ENCODE peak calls at places on chromosomes 4 and X, in four cellular contexts. S is right atrium auricular region, H is cardiac muscle cell, L is mucosa of descending colon. C is an unnamed sample.

GRCh38 chrX:5586726-5587125 is 641.9 kb downstream of the NLGN4X start:
- DNase-seq in L (no peak), H (no peak), S (no peak), C (no peak)

GRCh38 chr4:183492791-183493221 is 12.1 kb upstream of the ING2 start:
- DNase-seq in S (no peak), L (no peak), H (no peak), C (no peak)

GRCh38 chrX:129980043-129980442 is 2.4 kb upstream of the BCORL1 start:
- DNase-seq in H (peak), L (peak), S (no peak), C (no peak)

GRCh38 chr4:117327491-117327890 is 242.1 kb upstream of the TRAM1L1 start:
- DNase-seq in S (no peak), L (no peak), H (no peak), C (no peak)

GRCh38 chr4:163988921-163989320 is 494.4 kb downstream of the TMA16 start:
- DNase-seq in H (no peak), L (no peak), S (no peak), C (no peak)

GRCh38 chr4:138749303-138749702 is 266.3 kb upstream of the NOCT start:
- DNase-seq in S (no peak), L (no peak), H (peak), C (no peak)

GRCh38 chrX:145843196-145843595 is 25.6 kb downstream of the SLITRK2 start:
- DNase-seq in S (no peak), H (peak), L (no peak), C (no peak)

GRCh38 chr4:1900087-1900433 is 28.9 kb downstream of the NSD2 start:
- DNase-seq in H (peak), S (no peak), L (no peak), C (no peak)

GRCh38 chr4:27714073-27714472 is 853.4 kb downstream of the STIM2 start:
- DNase-seq in S (no peak), L (no peak), H (no peak), C (no peak)

GRCh38 chrX:17046478-17047097 is 100.1 kb downstream of the REPS2 start:
- DNase-seq in S (no peak), L (peak), H (peak), C (peak)

GRCh38 chrX:9392445-9392844 is 72.4 kb upstream of the TBL1X start:
- DNase-seq in H (no peak), S (no peak), L (no peak), C (no peak)

GRCh38 chrX:102833136-102833535 is 103.9 kb upstream of the RAB40AL start:
- DNase-seq in H (no peak), S (no peak), L (no peak), C (no peak)

GRCh38 chrX:112819013-112819635 is 21.5 kb downstream of the AMOT start:
- DNase-seq in H (no peak), L (no peak), S (no peak), C (no peak)

GRCh38 chr4:158782539-158783360 is 13.9 kb downstream of the FNIP2 start:
- DNase-seq in S (no peak), L (no peak), H (peak), C (no peak)

GRCh38 chr4:113835005-113835404 is 73.5 kb upstream of the CAMK2D start:
- DNase-seq in L (no peak), H (no peak), S (no peak), C (no peak)

GRCh38 chr4:1113311-1114009 is at the start of gene RNF212:
- DNase-seq in L (peak), S (no peak), H (peak), C (no peak)

GRCh38 chr4:169861592-169861991 is 103.8 kb upstream of the HPF1 start:
- DNase-seq in H (no peak), L (no peak), S (no peak), C (no peak)

GRCh38 chr4:20251061-20251795 is 477 bp upstream of the SLIT2 start:
- DNase-seq in S (no peak), L (no peak), H (no peak), C (no peak)

GRCh38 chrX:97529801-97530200 is 646.1 kb downstream of the RPA4 start:
- DNase-seq in S (no peak), L (no peak), H (no peak), C (no peak)

GRCh38 chrX:39955621-39956020 is 142.1 kb downstream of the BCOR start:
- DNase-seq in S (no peak), L (no peak), H (no peak), C (no peak)

GRCh38 chr4:140052050-140052449 is 101.9 kb downstream of the MAML3 start:
- DNase-seq in L (peak), H (no peak), S (no peak), C (no peak)

GRCh38 chr4:18882468-18882867 is 860.9 kb upstream of the LCORL start:
- DNase-seq in L (no peak), H (peak), S (no peak), C (no peak)

GRCh38 chr4:73855406-73855805 is 2.3 kb downstream of the PF4V1 start:
- DNase-seq in L (no peak), S (no peak), H (no peak), C (no peak)

GRCh38 chrX:28586291-28586690 is 955 bp upstream of the IL1RAPL1 start:
- DNase-seq in S (no peak), H (peak), L (no peak), C (no peak)

GRCh38 chr4:2489081-2489805 is 20.3 kb downstream of the RNF4 start:
- DNase-seq in H (no peak), L (no peak), S (no peak), C (no peak)

GRCh38 chr4:95732061-95732460 is 107.8 kb upstream of the PDHA2 start:
- DNase-seq in H (no peak), L (no peak), S (no peak), C (no peak)

GRCh38 chr4:7806080-7806630 is 133.5 kb downstream of the AFAP1 start:
- DNase-seq in S (peak), L (no peak), H (peak), C (no peak)

GRCh38 chr4:180456928-180457327 is 1786.3 kb upstream of the TENM3 start:
- DNase-seq in L (no peak), S (no peak), H (no peak), C (no peak)

GRCh38 chr4:54427826-54428225 is 198.7 kb downstream of the PDGFRA start:
- DNase-seq in H (no peak), L (no peak), S (no peak), C (no peak)

GRCh38 chr4:54428940-54429339 is 199.8 kb downstream of the PDGFRA start:
- DNase-seq in L (no peak), H (no peak), S (no peak), C (no peak)

GRCh38 chr4:54433686-54434085 is 204.6 kb downstream of the PDGFRA start:
- DNase-seq in L (no peak), S (no peak), H (no peak), C (no peak)
- TF ChIP-seq CTCF in L (no peak), S (no peak), H (peak), C (no peak)

GRCh38 chrX:128106630-128107029 is 54.4 kb upstream of the ACTRT1 start:
- DNase-seq in S (no peak), H (peak), L (no peak), C (no peak)
- TF ChIP-seq CTCF in S (no peak), H (no peak), L (no peak), C (peak)

GRCh38 chr4:76984788-76985211 is 35.2 kb downstream of the SEPTIN11 start:
- DNase-seq in L (no peak), H (peak), S (peak), C (no peak)

GRCh38 chr4:76984127-76984526 is 34.6 kb downstream of the SEPTIN11 start:
- DNase-seq in S (no peak), H (no peak), L (no peak), C (no peak)

GRCh38 chr4:76989391-76990061 is 40.0 kb downstream of the SEPTIN11 start:
- DNase-seq in H (no peak), S (no peak), L (peak), C (no peak)

GRCh38 chr4:76987685-76988084 is 38.1 kb downstream of the SEPTIN11 start:
- DNase-seq in S (no peak), L (no peak), H (no peak), C (no peak)

DNA sequence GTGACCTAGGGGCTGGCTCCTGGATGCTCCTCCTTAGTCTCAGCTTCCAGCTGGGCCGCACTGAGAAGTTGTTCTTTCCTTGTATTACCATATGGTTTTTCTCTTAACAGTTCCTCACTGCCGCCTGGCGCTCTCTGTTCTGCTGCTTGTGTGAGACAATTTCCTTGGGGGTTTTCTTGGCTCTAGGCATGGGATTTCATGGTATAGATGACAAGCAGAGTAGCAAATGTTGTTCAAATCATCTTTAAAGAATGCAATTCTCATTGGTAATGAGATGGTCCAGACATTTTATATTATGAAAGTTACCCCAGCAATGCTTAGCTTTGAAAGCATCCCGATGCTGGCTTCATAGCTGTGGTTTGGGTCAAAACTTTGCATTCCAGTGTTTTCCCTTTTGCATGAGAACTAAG is 37.6 kb downstream of the SEPTIN11 start:
- DNase-seq in S (no peak), H (no peak), L (no peak), C (no peak)
- TF ChIP-seq CTCF in S (no peak), H (no peak), L (no peak), C (no peak)

DNA sequence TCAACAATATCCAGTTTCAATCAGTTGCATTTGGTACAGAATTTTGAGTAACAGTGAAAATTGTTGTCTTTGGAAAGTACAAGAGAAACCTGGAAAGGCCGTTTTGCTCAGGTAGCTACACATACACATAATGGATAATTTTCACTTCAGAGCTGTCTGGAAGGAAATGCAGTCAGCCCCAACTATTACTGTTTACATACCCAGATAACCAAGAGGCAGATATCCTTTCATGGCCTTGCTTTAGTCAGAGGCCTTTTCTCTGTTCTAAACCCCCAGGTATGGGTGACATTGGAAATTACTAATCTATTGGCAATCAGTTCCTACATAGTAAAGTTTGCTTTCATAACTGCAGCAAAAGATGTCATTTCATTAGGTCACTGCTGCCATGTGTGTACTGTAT is 244.9 kb upstream of the EMCN start:
- DNase-seq in L (no peak), S (no peak), H (no peak), C (no peak)
- TF ChIP-seq CTCF in L (no peak), S (no peak), H (no peak), C (no peak)

GRCh38 chrX:31653395-31653794 is 581.6 kb upstream of the FTHL17 start:
- DNase-seq in L (no peak), S (no peak), H (no peak), C (no peak)

GRCh38 chrX:31656013-31656412 is 584.2 kb upstream of the FTHL17 start:
- DNase-seq in H (no peak), S (no peak), L (no peak), C (no peak)

GRCh38 chrX:31663172-31663571 is 591.3 kb upstream of the FTHL17 start:
- DNase-seq in S (no peak), L (no peak), H (no peak), C (no peak)

GRCh38 chrX:31661280-31661679 is 589.4 kb upstream of the FTHL17 start:
- DNase-seq in S (no peak), L (no peak), H (peak), C (no peak)

GRCh38 chrX:31658360-31658759 is 586.5 kb upstream of the FTHL17 start:
- DNase-seq in L (no peak), H (peak), S (no peak), C (no peak)
- TF ChIP-seq CTCF in L (no peak), H (peak), S (peak), C (peak)

GRCh38 chr4:175947117-175947722 is 118.4 kb upstream of the WDR17 start:
- DNase-seq in S (no peak), L (no peak), H (peak), C (no peak)
- TF ChIP-seq CTCF in S (peak), L (no peak), H (peak), C (peak)

GRCh38 chrX:108224727-108225455 is 133.3 kb downstream of the ATG4A start:
- DNase-seq in H (peak), S (no peak), L (no peak), C (peak)
- TF ChIP-seq CTCF in H (peak), S (no peak), L (no peak), C (peak)

GRCh38 chr4:126051709-126052424 is 737.1 kb downstream of the FAT4 start:
- DNase-seq in H (peak), L (no peak), S (no peak), C (no peak)
- TF ChIP-seq CTCF in H (peak), L (no peak), S (no peak), C (peak)

DNA sequence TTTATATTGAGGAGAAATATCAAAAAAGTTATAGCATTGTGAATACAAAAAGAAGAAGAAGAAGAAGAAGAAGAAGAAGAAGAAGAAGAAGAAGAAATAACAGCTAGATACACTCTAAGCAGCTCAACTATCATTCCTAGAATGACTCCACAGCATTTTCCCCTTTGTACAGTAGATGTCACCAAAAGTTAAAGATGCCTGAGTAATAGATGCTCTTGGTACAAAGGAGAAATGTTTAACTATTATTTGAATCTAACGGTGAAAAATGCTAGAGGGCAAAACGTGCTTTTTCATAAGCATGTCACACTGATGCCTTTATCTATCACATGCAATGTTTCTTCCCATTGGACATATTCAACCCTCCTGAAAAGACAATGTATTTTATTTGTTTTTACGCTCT is 178.4 kb upstream of the GPRIN3 start:
- DNase-seq in L (no peak), H (peak), S (no peak), C (no peak)
- TF ChIP-seq CTCF in L (no peak), H (peak), S (no peak), C (peak)

GRCh38 chrX:108736509-108737479 is at the start of gene IRS4:
- DNase-seq in S (no peak), H (peak), L (no peak), C (no peak)
- TF ChIP-seq CTCF in S (no peak), H (no peak), L (no peak), C (no peak)